ENCODE peak calls at places on chromosomes 2 and 18, in four cellular contexts. I is NCI-H2107, B is frontal cortex, L is LHCN-M2. Y is an unnamed sample.

GRCh38 chr2:44825702-44826101 is 115.8 kb upstream of the SIX3 start:
- DNase-seq in L (no peak), I (peak; percentile 32), B (no peak), Y (no peak)

GRCh38 chr2:75465317-75465998 is 95.3 kb downstream of the EVA1A start:
- DNase-seq in B (no peak), L (peak; percentile 27), I (no peak), Y (no peak)

GRCh38 chr2:234843411-234843810 is 108.4 kb upstream of the SH3BP4 start:
- DNase-seq in B (no peak), I (no peak), L (no peak), Y (no peak)

GRCh38 chr2:208006833-208007232 is 18.5 kb downstream of the PLEKHM3 start:
- DNase-seq in L (peak; percentile 30), B (no peak), I (no peak), Y (no peak)

GRCh38 chr18:9506046-9506792 is 30.9 kb downstream of the RALBP1 start:
- DNase-seq in L (peak; percentile 28), I (no peak), B (no peak), Y (no peak)

GRCh38 chr2:195545811-195546210 is 111.2 kb upstream of the SLC39A10 start:
- DNase-seq in L (no peak), B (no peak), I (no peak), Y (no peak)

GRCh38 chr2:169964740-169965139 is 137.5 kb downstream of the UBR3 start:
- DNase-seq in L (peak; percentile 32), B (no peak), I (no peak), Y (no peak)

GRCh38 chr2:15163316-15163715 is 397.8 kb downstream of the NBAS start:
- DNase-seq in I (no peak), B (no peak), L (no peak), Y (no peak)

GRCh38 chr2:215460682-215461081 is 24.8 kb upstream of the FN1 start:
- DNase-seq in L (peak; percentile 89), B (no peak), I (no peak), Y (no peak)

GRCh38 chr2:217928324-217929293 is 74.2 kb downstream of the TNS1 start:
- DNase-seq in L (peak; percentile 29), B (no peak), I (no peak), Y (no peak)

GRCh38 chr2:13681936-13682335 is 950.6 kb upstream of the LRATD1 start:
- DNase-seq in L (no peak), B (no peak), I (no peak), Y (no peak)

GRCh38 chr2:229445013-229445412 is 173.9 kb upstream of the PID1 start:
- DNase-seq in I (no peak), B (peak; percentile 33), L (peak; percentile 98), Y (no peak)

GRCh38 chr2:174730530-174731018 is 33.7 kb downstream of the CHRNA1 start:
- DNase-seq in B (no peak), I (no peak), L (no peak), Y (no peak)

GRCh38 chr2:215667544-215668243 is 231.8 kb upstream of the FN1 start:
- DNase-seq in I (no peak), B (no peak), L (no peak), Y (no peak)

GRCh38 chr2:1169291-1169949 is 218.8 kb downstream of the SNTG2 start:
- DNase-seq in I (no peak), L (no peak), B (no peak), Y (no peak)

GRCh38 chr2:24881623-24882022 is 38.4 kb downstream of the ADCY3 start:
- DNase-seq in B (no peak), I (no peak), L (no peak), Y (no peak)

GRCh38 chr18:30016179-30016578 is 1026.4 kb downstream of the DSC3 start:
- DNase-seq in L (no peak), B (no peak), I (no peak), Y (no peak)

GRCh38 chr2:85909005-85909404 is 20.2 kb upstream of the ST3GAL5 start:
- DNase-seq in L (no peak), B (no peak), I (no peak), Y (no peak)

GRCh38 chr2:236965021-236965840 is 120.5 kb upstream of the COPS8 start:
- DNase-seq in I (no peak), B (no peak), L (no peak), Y (no peak)

GRCh38 chr2:14552818-14553217 is 79.7 kb upstream of the LRATD1 start:
- DNase-seq in I (no peak), B (no peak), L (no peak), Y (no peak)

GRCh38 chr2:175698076-175698475 is 304.0 kb downstream of the LNPK start:
- DNase-seq in I (no peak), B (no peak), L (peak; percentile 35), Y (no peak)

GRCh38 chr2:175309799-175310198 is 128.3 kb upstream of the ATP5MC3 start:
- DNase-seq in I (peak; percentile 3), L (peak; percentile 7), B (peak; percentile 3), Y (peak; percentile 31)

GRCh38 chr2:10133007-10133647 is 10.6 kb downstream of the RRM2 start:
- DNase-seq in B (no peak), I (no peak), L (no peak), Y (no peak)

GRCh38 chr2:41791523-41791922 is 256.3 kb upstream of the PKDCC start:
- DNase-seq in I (no peak), L (peak; percentile 48), B (no peak), Y (no peak)

GRCh38 chr2:128685841-128686497 is 367.3 kb upstream of the HS6ST1 start:
- DNase-seq in L (no peak), I (no peak), B (no peak), Y (no peak)

GRCh38 chr2:233100192-233100998 is 40.3 kb downstream of the INPP5D start:
- DNase-seq in I (no peak), L (no peak), B (no peak), Y (no peak)

GRCh38 chr18:60812921-60813320 is 440.3 kb upstream of the MC4R start:
- DNase-seq in L (no peak), I (no peak), B (no peak), Y (no peak)

GRCh38 chr2:2324565-2325101 is 6.4 kb downstream of the MYT1L start:
- DNase-seq in L (no peak), B (no peak), I (peak; percentile 30), Y (no peak)

GRCh38 chr2:56444339-56444738 is 260.5 kb downstream of the CCDC85A start:
- DNase-seq in L (peak; percentile 45), I (no peak), B (no peak), Y (no peak)

GRCh38 chr18:41745166-41746049 is 209.6 kb upstream of the PIK3C3 start:
- DNase-seq in B (peak; percentile 31), I (peak; percentile 72), L (peak; percentile 17), Y (peak; percentile 24)

GRCh38 chr18:79531926-79532689 is 136.4 kb downstream of the NFATC1 start:
- DNase-seq in I (no peak), L (no peak), B (no peak), Y (no peak)

GRCh38 chr2:169979025-169979424 is 151.8 kb downstream of the UBR3 start:
- DNase-seq in L (no peak), I (no peak), B (no peak), Y (no peak)

GRCh38 chr18:48781041-48781989 is 169.4 kb downstream of the SMAD7 start:
- DNase-seq in L (no peak), B (peak; percentile 79), I (no peak), Y (no peak)

GRCh38 chr2:171957061-171957460 is 34.8 kb downstream of the HAT1 start:
- DNase-seq in I (no peak), L (peak; percentile 49), B (no peak), Y (no peak)

GRCh38 chr2:236237468-236238190 is 26.6 kb downstream of the ASB18 start:
- DNase-seq in B (no peak), L (no peak), I (no peak), Y (no peak)

GRCh38 chr2:19435815-19436214 is 77.4 kb upstream of the OSR1 start:
- DNase-seq in I (no peak), L (no peak), B (no peak), Y (no peak)

GRCh38 chr18:49722472-49722871 is 90.9 kb downstream of the ACAA2 start:
- DNase-seq in B (no peak), L (no peak), I (no peak), Y (no peak)

Y was measured in 8988T.